ENCODE peak calls at places on chromosomes 13 and 19, in eight cellular contexts. B is left ventricle myocardium superior; W is SK-N-SH; N is central memory CD8-positive, alpha-beta T cell; V is NCI-H1436; X is dermis blood vessel endothelial cell; D is NCI-H2081; F is progenitor cell of endocrine pancreas. L is an unnamed sample.

GRCh38 chr13:39859898-39860297 is 204.4 kb downstream of the COG6 start:
- DNase-seq in W (peak; percentile 41), V (no peak), B (no peak), F (no peak), N (no peak), D (no peak), X (no peak), L (no peak)

GRCh38 chr19:8367327-8368001 is 3.5 kb downstream of the ANGPTL4 start:
- DNase-seq in X (peak; percentile 85), W (peak; percentile 95), V (no peak), N (no peak), F (no peak), B (peak; percentile 95), D (no peak), L (peak; percentile 79)

GRCh38 chr13:77779461-77780272 is 82.2 kb downstream of the SLAIN1 start:
- DNase-seq in X (peak; percentile 90), D (peak; percentile 27), V (peak; percentile 38), W (peak; percentile 36), F (no peak), N (no peak), B (no peak), L (peak; percentile 26)

GRCh38 chr13:26946675-26947342 is 186.2 kb upstream of the GPR12 start:
- DNase-seq in F (no peak), D (peak; percentile 28), X (peak; percentile 62), V (peak; percentile 7), B (no peak), W (peak; percentile 48), N (no peak), L (no peak)

GRCh38 chr19:6416658-6417405 is 7.8 kb downstream of the KHSRP start:
- DNase-seq in D (no peak), N (no peak), V (no peak), B (no peak), W (peak; percentile 18), X (no peak), F (no peak), L (no peak)

GRCh38 chr13:48094404-48094780 is 512 bp downstream of the MED4 start:
- DNase-seq in B (no peak), N (no peak), F (no peak), X (peak; percentile 36), W (no peak), V (no peak), D (no peak), L (no peak)

GRCh38 chr19:5354403-5354802 is 13.8 kb upstream of the PTPRS start:
- DNase-seq in V (no peak), D (no peak), B (no peak), F (no peak), X (peak; percentile 19), N (no peak), W (peak; percentile 58), L (no peak)

GRCh38 chr19:52786078-52786463 is 520 bp downstream of the ZNF600 start:
- DNase-seq in B (peak; percentile 28), W (peak; percentile 41), D (no peak), V (no peak), X (peak; percentile 1), N (no peak), F (peak; percentile 12), L (no peak)

GRCh38 chr13:110130431-110130830 is 176.5 kb downstream of the COL4A1 start:
- DNase-seq in F (no peak), W (no peak), D (no peak), V (no peak), N (no peak), X (no peak), B (no peak), L (no peak)